ENCODE peak calls at places on chromosomes 13 and 19, in ten cellular contexts. L is substantia nigra; O is AG08396; N is stimulated activated CD4-positive, alpha-beta T cell treated with anti-CD3 and anti-CD28 coated beads, Interleukin-4, amount 100 ng/mL, for 4 hours; D is mammary epithelial cell; T is stimulated activated naive CD8-positive, alpha-beta T cell treated with anti-CD3 and anti-CD28 coated beads, Interleukin-15, amount 100 ng/mL, for 72 hours; Z is lung microvascular endothelial cell; R is mesendoderm; J is AG09309; E is B cell. K is an unnamed sample.

GRCh38 chr19:8826371-8826770 is 5.7 kb downstream of the ZNF558 start:
- DNase-seq in L (no peak), O (no peak), N (no peak), D (no peak), T (no peak), Z (no peak), R (peak), J (no peak), E (no peak), K (no peak)

GRCh38 chr13:80957019-80957650 is 616.2 kb upstream of the SPRY2 start:
- DNase-seq in L (no peak), O (no peak), N (no peak), D (no peak), T (no peak), Z (peak), R (no peak), J (no peak), E (no peak), K (no peak)

GRCh38 chr19:14106840-14107239 is 10.7 kb downstream of the PRKACA start:
- DNase-seq in L (no peak), O (no peak), N (no peak), D (no peak), T (no peak), Z (no peak), R (no peak), J (no peak), E (no peak), K (no peak)

GRCh38 chr19:35544110-35544802 is 1.2 kb upstream of the TMEM147 start:
- DNase-seq in L (no peak), O (no peak), N (no peak), D (no peak), T (no peak), Z (no peak), R (no peak), J (no peak), E (no peak), K (no peak)

GRCh38 chr13:94416454-94417080 is 62.9 kb downstream of the DCT start:
- DNase-seq in L (no peak), O (peak), N (no peak), D (peak), T (no peak), Z (peak), R (peak), J (no peak), E (no peak), K (no peak)

GRCh38 chr19:13876834-13877233 is at the start of gene NANOS3:
- DNase-seq in L (no peak), O (no peak), N (no peak), D (no peak), T (no peak), Z (no peak), R (no peak), J (no peak), E (no peak), K (no peak)

GRCh38 chr13:102236830-102237621 is 164.8 kb downstream of the FGF14 start:
- DNase-seq in L (no peak), O (no peak), N (no peak), D (no peak), T (no peak), Z (no peak), R (no peak), J (no peak), E (no peak), K (no peak)

GRCh38 chr19:12065100-12065538 is 588 bp downstream of the ZNF844 start:
- DNase-seq in L (no peak), O (peak), N (no peak), D (no peak), T (peak), Z (peak), R (peak), J (peak), E (no peak), K (no peak)

GRCh38 chr19:16385296-16385695 is 60.7 kb downstream of the KLF2 start:
- DNase-seq in L (no peak), O (no peak), N (no peak), D (no peak), T (no peak), Z (no peak), R (no peak), J (no peak), E (no peak), K (no peak)

GRCh38 chr13:51793570-51794273 is 10.2 kb downstream of the DHRS12 start:
- DNase-seq in L (peak), O (peak), N (peak), D (peak), T (no peak), Z (peak), R (peak), J (no peak), E (peak), K (peak)

GRCh38 chr19:45667620-45668341 is at the start of gene GIPR:
- DNase-seq in L (no peak), O (peak), N (peak), D (peak), T (no peak), Z (no peak), R (peak), J (no peak), E (no peak), K (peak)

GRCh38 chr13:59094149-59094548 is 1069.6 kb downstream of the DIAPH3 start:
- DNase-seq in L (no peak), O (no peak), N (no peak), D (no peak), T (no peak), Z (peak), R (no peak), J (no peak), E (no peak), K (no peak)

GRCh38 chr13:89066868-89067466 is 1395.8 kb downstream of the SLITRK5 start:
- DNase-seq in L (no peak), O (no peak), N (no peak), D (peak), T (no peak), Z (no peak), R (peak), J (no peak), E (no peak), K (peak)

GRCh38 chr19:49744946-49745381 is 18.1 kb downstream of the TSKS start:
- DNase-seq in L (no peak), O (no peak), N (no peak), D (no peak), T (no peak), Z (no peak), R (peak), J (no peak), E (no peak), K (no peak)

GRCh38 chr19:29383696-29384095 is 142.1 kb upstream of the VSTM2B start:
- DNase-seq in L (no peak), O (no peak), N (no peak), D (no peak), T (no peak), Z (no peak), R (no peak), J (no peak), E (no peak), K (no peak)

GRCh38 chr19:41702208-41702651 is 6.2 kb upstream of the CEACAM5 start:
- DNase-seq in L (no peak), O (no peak), N (no peak), D (peak), T (no peak), Z (no peak), R (no peak), J (no peak), E (no peak), K (no peak)

GRCh38 chr13:103528437-103528836 is 462.2 kb upstream of the SLC10A2 start:
- DNase-seq in L (no peak), O (no peak), N (no peak), D (no peak), T (no peak), Z (no peak), R (no peak), J (no peak), E (no peak), K (no peak)

GRCh38 chr19:16098416-16098768 is 13.3 kb upstream of the RAB8A start:
- DNase-seq in L (no peak), O (no peak), N (no peak), D (no peak), T (no peak), Z (no peak), R (no peak), J (no peak), E (no peak), K (no peak)

GRCh38 chr13:29621401-29621800 is 25.9 kb upstream of the SLC7A1 start:
- DNase-seq in L (no peak), O (no peak), N (no peak), D (peak), T (no peak), Z (no peak), R (no peak), J (no peak), E (no peak), K (no peak)

GRCh38 chr13:111370147-111370546 is 49.7 kb downstream of the TEX29 start:
- DNase-seq in L (no peak), O (no peak), N (no peak), D (no peak), T (no peak), Z (no peak), R (no peak), J (no peak), E (no peak), K (no peak)

GRCh38 chr19:17282488-17283256 is 971 bp downstream of the ANKLE1 start:
- DNase-seq in L (peak), O (peak), N (peak), D (peak), T (peak), Z (peak), R (peak), J (no peak), E (peak), K (peak)

GRCh38 chr13:30034448-30034795 is 184.0 kb upstream of the UBL3 start:
- DNase-seq in L (no peak), O (no peak), N (no peak), D (no peak), T (no peak), Z (no peak), R (no peak), J (peak), E (no peak), K (no peak)

GRCh38 chr19:27759896-27760295 is 1453.1 kb downstream of the UQCRFS1 start:
- DNase-seq in L (no peak), O (no peak), N (no peak), D (no peak), T (no peak), Z (no peak), R (no peak), J (no peak), E (no peak), K (no peak)

GRCh38 chr19:8209111-8209964 is at the start of gene CERS4:
- DNase-seq in L (peak), O (peak), N (peak), D (no peak), T (peak), Z (no peak), R (peak), J (no peak), E (peak), K (peak)

GRCh38 chr19:51508059-51508733 is 6.6 kb upstream of the SIGLEC12 start:
- DNase-seq in L (no peak), O (no peak), N (no peak), D (no peak), T (no peak), Z (no peak), R (no peak), J (no peak), E (no peak), K (no peak)

GRCh38 chr13:112779856-112780604 is 90.2 kb downstream of the ATP11A start:
- DNase-seq in L (no peak), O (peak), N (no peak), D (no peak), T (no peak), Z (no peak), R (peak), J (no peak), E (no peak), K (no peak)

GRCh38 chr19:42028304-42029216 is 34.5 kb upstream of the ATP1A3 start:
- DNase-seq in L (no peak), O (no peak), N (no peak), D (no peak), T (peak), Z (no peak), R (peak), J (no peak), E (no peak), K (no peak)

GRCh38 chr13:35787937-35788336 is 311.4 kb upstream of the MAB21L1 start:
- DNase-seq in L (no peak), O (no peak), N (no peak), D (no peak), T (no peak), Z (no peak), R (peak), J (no peak), E (no peak), K (no peak)

GRCh38 chr19:12884926-12885748 is 1.9 kb downstream of the KLF1 start:
- DNase-seq in L (peak), O (peak), N (peak), D (peak), T (peak), Z (peak), R (peak), J (no peak), E (peak), K (peak)

GRCh38 chr19:35755550-35756371 is 1.1 kb downstream of the HSPB6 start:
- DNase-seq in L (no peak), O (peak), N (peak), D (no peak), T (peak), Z (no peak), R (no peak), J (no peak), E (no peak), K (peak)

GRCh38 chr13:99916366-99917103 is 55.0 kb downstream of the ZIC5 start:
- DNase-seq in L (no peak), O (peak), N (peak), D (peak), T (no peak), Z (peak), R (peak), J (peak), E (no peak), K (peak)

GRCh38 chr13:44815507-44816074 is 173.7 kb downstream of the NUFIP1 start:
- DNase-seq in L (no peak), O (peak), N (no peak), D (peak), T (no peak), Z (peak), R (peak), J (peak), E (no peak), K (no peak)

GRCh38 chr13:105920375-105920774 is 615.1 kb downstream of the EFNB2 start:
- DNase-seq in L (no peak), O (peak), N (no peak), D (peak), T (no peak), Z (peak), R (no peak), J (peak), E (no peak), K (no peak)

GRCh38 chr13:110340812-110341444 is 33.8 kb downstream of the COL4A2 start:
- DNase-seq in L (no peak), O (peak), N (peak), D (peak), T (peak), Z (peak), R (peak), J (no peak), E (no peak), K (peak)

GRCh38 chr13:32846020-32846451 is 170.2 kb upstream of the KL start:
- DNase-seq in L (no peak), O (no peak), N (peak), D (no peak), T (no peak), Z (no peak), R (no peak), J (no peak), E (no peak), K (no peak)

GRCh38 chr13:50319603-50320296 is 304.5 kb downstream of the KCNRG start:
- DNase-seq in L (no peak), O (no peak), N (no peak), D (peak), T (no peak), Z (peak), R (no peak), J (peak), E (no peak), K (no peak)

GRCh38 chr13:37618554-37618953 is 20.0 kb upstream of the POSTN start:
- DNase-seq in L (no peak), O (peak), N (no peak), D (no peak), T (no peak), Z (peak), R (peak), J (peak), E (no peak), K (no peak)

K was measured in activated CD4-positive, alpha-beta T cell treated with anti-CD3 and anti-CD28 coated beads for 4 hours.